ENCODE peak calls at places on chromosomes 12 and 14, in six cellular contexts. L is neuronal stem cell, Q is H1, F is IMR-90, Y is H9, Z is trophoblast cell. H is an unnamed sample.

GRCh38 chr12:1047898-1048660 is 57.1 kb downstream of the ERC1 start:
- DNase-seq in Y (no peak), Q (no peak), F (no peak), L (no peak), Z (no peak), H (no peak)

GRCh38 chr12:103742349-103742784 is 98.7 kb downstream of the NT5DC3 start:
- DNase-seq in Y (no peak), Z (no peak), F (no peak), Q (no peak), L (no peak), H (no peak)

GRCh38 chr14:91374897-91375747 is 42.5 kb downstream of the CCDC88C start:
- DNase-seq in F (no peak), Y (no peak), Z (no peak), Q (no peak), L (peak; percentile 72), H (no peak)

GRCh38 chr14:74879427-74880180 is 2.1 kb upstream of the DLST start:
- DNase-seq in Y (no peak), Z (no peak), Q (no peak), F (no peak), L (no peak), H (peak; percentile 23)

GRCh38 chr12:119631930-119632678 is 35.8 kb upstream of the PRKAB1 start:
- DNase-seq in F (no peak), Q (no peak), Z (no peak), Y (no peak), L (no peak), H (no peak)

GRCh38 chr12:127041985-127042625 is 1224.9 kb upstream of the TMEM132C start:
- DNase-seq in Y (no peak), Z (no peak), F (no peak), L (no peak), Q (no peak), H (no peak)

GRCh38 chr12:30197392-30198047 is 413.8 kb upstream of the TMTC1 start:
- DNase-seq in Q (no peak), Z (no peak), F (peak; percentile 43), L (no peak), Y (no peak), H (peak; percentile 80)

GRCh38 chr14:30935445-30935844 is 61.1 kb downstream of the COCH start:
- DNase-seq in L (no peak), Z (no peak), Q (no peak), F (no peak), Y (no peak), H (no peak)

GRCh38 chr12:8819676-8819980 is 2.8 kb upstream of the A2ML1 start:
- DNase-seq in Q (no peak), F (peak; percentile 9), Z (no peak), L (no peak), Y (no peak), H (no peak)

GRCh38 chr12:45166056-45166455 is 49.8 kb upstream of the ANO6 start:
- DNase-seq in Q (no peak), L (no peak), Y (no peak), F (peak; percentile 3), Z (no peak), H (no peak)

GRCh38 chr14:37901978-37902377 is 305.7 kb upstream of the SSTR1 start:
- DNase-seq in Q (no peak), L (no peak), Z (no peak), Y (peak; percentile 39), F (peak; percentile 65), H (no peak)

GRCh38 chr12:84995646-84996045 is 40.4 kb downstream of the TSPAN19 start:
- DNase-seq in Y (no peak), L (no peak), F (peak; percentile 42), Q (no peak), Z (no peak), H (no peak)

GRCh38 chr12:114384746-114385145 is 21.2 kb downstream of the TBX5 start:
- DNase-seq in Z (no peak), Y (no peak), F (no peak), L (no peak), Q (no peak), H (no peak)

GRCh38 chr14:75978249-75978731 is 3.5 kb downstream of the TGFB3 start:
- DNase-seq in L (no peak), Y (no peak), Q (no peak), F (no peak), Z (no peak), H (no peak)

GRCh38 chr12:100128509-100128908 is 14.2 kb downstream of the BLTP3B start:
- DNase-seq in F (peak; percentile 41), Y (peak; percentile 69), L (no peak), Z (peak; percentile 69), Q (no peak), H (peak; percentile 82)

DNA sequence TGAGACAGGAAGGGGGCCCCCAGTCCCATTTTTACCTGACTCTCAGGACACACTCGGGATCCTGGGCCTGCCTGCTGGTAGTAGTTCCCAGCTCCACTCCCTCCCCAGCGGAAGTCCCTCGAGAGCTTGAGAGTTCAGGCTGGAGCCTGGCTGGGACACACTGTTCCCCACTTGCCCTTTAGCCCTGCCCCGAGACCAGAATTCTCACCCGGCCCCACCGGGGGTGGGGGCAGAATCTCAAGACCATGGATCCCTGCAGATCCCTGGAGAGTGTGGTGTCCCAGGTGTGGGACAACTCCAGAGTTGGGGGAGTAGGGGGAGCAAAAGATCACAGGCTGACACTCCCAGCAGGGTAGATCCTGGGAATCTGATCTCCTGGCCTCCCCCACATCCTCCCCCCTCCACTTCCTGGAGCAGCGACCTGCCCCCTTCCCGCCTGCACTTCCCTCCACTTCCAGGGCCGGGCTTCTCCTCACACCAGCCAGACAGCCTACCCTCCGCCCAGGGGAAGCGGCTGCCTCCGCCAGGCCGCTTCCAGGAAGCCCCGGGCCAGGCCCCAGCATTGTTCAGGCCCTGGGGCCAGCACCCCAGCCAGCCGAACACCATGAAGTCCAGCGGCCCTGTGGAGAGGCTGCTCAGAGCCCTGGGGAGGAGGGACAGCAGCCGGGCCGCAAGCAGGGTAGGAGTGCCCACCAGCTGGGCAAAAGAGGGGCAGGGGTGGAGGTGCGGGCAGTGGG is at the start of gene TNS2:
- DNase-seq in Z (no peak), Y (peak; percentile 88), F (peak; percentile 40), L (no peak), Q (no peak), H (peak; percentile 66)
- H4K8ac ChIP-seq in Z (peak within 1 kb of the TSS; percentile 33), Y (no peak within 1 kb of the TSS), F (peak within 1 kb of the TSS; percentile 89), L (no peak within 1 kb of the TSS), Q (peak within 1 kb of the TSS; percentile 11), H (peak within 1 kb of the TSS; percentile 93)

GRCh38 chr14:105398044-105398725 is at the start of gene TEX22:
- DNase-seq in F (peak; percentile 64), Y (peak; percentile 77), Z (peak; percentile 34), Q (peak; percentile 43), L (peak; percentile 39), H (peak; percentile 65)
- H3K4ac ChIP-seq in F (peak within 1 kb of the TSS; percentile 91), Y (no peak within 1 kb of the TSS), Z (peak within 1 kb of the TSS; percentile 69), Q (no peak within 1 kb of the TSS), L (peak within 1 kb of the TSS; percentile 98), H (peak within 1 kb of the TSS; percentile 95)

GRCh38 chr12:81727387-81727786 is 31.8 kb downstream of the PPFIA2 start:
- DNase-seq in F (no peak), L (no peak), Y (no peak), Q (no peak), Z (no peak), H (no peak)

GRCh38 chr12:81726634-81727033 is 32.5 kb downstream of the PPFIA2 start:
- DNase-seq in F (no peak), L (no peak), Y (no peak), Q (no peak), Z (no peak), H (no peak)

GRCh38 chr12:81722004-81722403 is 37.1 kb downstream of the PPFIA2 start:
- DNase-seq in L (no peak), Y (no peak), Z (no peak), F (no peak), Q (no peak), H (no peak)

GRCh38 chr12:81723361-81723760 is 35.8 kb downstream of the PPFIA2 start:
- DNase-seq in Y (no peak), Z (no peak), L (no peak), Q (no peak), F (no peak), H (no peak)
- H4K91ac ChIP-seq in Y (no peak overlapping the region), Z (no peak overlapping the region), L (no peak overlapping the region), Q (no peak overlapping the region), F (no peak overlapping the region), H (no peak overlapping the region)

DNA sequence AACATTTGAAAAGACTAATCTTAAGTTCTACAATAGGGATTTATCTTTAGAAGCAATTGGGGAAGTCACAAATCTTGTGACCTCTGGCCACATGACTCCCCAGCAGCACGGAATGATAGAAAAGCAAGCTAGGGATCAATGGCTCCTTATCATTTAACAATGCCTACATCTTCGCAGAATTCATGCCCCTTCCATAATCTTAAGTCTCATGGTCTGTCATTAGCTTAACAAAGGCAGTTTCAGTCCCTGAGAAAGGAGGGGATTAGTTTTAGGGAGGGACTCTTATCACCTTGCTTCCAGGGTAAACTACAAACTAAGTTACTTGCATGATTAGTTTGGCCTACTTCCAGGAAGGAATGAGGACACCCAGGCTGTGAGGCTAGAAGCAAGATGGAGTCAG is 486.0 kb downstream of the RMST start:
- DNase-seq in L (no peak), Q (no peak), Y (no peak), F (no peak), Z (no peak), H (no peak)
- H4K8ac ChIP-seq in L (no peak overlapping the region), Q (no peak overlapping the region), Y (no peak overlapping the region), F (no peak overlapping the region), Z (no peak overlapping the region), H (no peak overlapping the region)

GRCh38 chr12:125744201-125744600 is 679.0 kb downstream of the AACS start:
- DNase-seq in L (no peak), Z (no peak), Q (no peak), Y (no peak), F (no peak), H (no peak)
- H3K4ac ChIP-seq in L (no peak overlapping the region), Z (no peak overlapping the region), Q (no peak overlapping the region), Y (no peak overlapping the region), F (no peak overlapping the region), H (no peak overlapping the region)

DNA sequence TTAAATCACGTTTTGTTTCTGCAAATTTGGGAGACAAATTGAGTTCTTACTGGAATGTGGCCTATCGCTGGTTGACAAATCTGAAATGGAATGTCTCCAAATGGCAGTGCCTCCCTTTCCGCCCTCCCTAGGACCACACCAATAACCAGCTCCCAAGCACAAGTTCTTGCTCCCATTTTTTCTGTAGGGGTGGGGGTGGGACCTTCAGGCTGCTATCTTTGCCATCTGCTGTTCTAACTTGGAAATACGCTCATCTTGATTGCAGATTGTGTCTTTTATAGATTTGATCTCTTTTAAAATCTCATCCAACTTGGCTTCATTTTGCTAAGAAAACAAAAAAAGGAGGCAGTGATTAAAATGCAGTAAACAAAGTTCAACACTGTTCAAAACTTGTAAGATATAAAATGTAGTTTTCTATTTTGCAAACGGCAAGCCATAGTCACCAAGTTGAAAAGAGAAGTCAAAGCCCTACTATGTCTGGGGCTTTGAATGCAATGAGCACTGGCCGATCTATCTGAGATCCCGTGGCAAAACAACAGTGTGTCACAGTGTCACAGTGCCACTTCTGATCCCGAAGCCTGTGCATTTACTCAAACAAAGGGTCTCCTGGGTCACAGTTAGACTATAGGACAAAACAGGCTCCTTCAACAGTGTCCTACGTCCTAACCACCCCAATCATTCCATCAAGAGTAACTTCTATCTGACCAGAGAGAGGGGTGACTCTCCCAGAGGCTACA is 13.7 kb upstream of the SELPLG start:
- DNase-seq in Q (no peak), F (no peak), L (no peak), Y (peak; percentile 27), Z (no peak), H (no peak)
- H4K91ac ChIP-seq in Q (no peak overlapping the region), F (no peak overlapping the region), L (no peak overlapping the region), Y (no peak overlapping the region), Z (peak overlapping the region; percentile 53), H (no peak overlapping the region)

DNA sequence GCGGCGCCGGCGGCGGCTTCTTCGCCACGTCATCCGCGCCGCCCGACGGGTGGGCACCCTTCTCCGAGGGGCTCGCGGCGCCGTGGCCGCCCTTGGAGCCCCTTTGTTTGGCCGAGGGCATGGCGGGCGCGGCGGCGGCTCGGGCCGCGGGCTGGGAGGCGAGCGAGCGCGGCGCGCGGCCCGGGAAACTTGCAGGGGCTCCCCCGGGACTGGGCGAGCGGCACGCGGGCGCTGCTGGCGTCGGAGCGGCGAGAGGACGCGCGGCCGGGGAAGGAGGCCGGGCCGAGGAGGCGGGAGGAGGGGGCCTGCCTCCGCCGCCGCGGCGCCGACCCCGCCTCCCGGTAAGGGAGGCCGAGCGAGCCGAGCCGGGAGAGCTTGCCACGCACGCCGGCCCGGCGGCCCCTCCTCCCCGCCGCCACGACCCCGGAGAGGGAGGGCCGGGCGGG is at the start of gene CKAP4:
- DNase-seq in L (peak; percentile 73), Q (no peak), Z (peak; percentile 60), F (peak; percentile 82), Y (peak; percentile 74), H (peak; percentile 83)
- H4K8ac ChIP-seq in L (peak within 1 kb of the TSS; percentile 49), Q (peak within 1 kb of the TSS; percentile 77), Z (peak within 1 kb of the TSS; percentile 89), F (peak within 1 kb of the TSS; percentile 77), Y (no peak within 1 kb of the TSS), H (peak within 1 kb of the TSS; percentile 93)